ENCODE peak calls at places on chromosomes 11 and 22, in four cellular contexts. One of them, this sample, is unnamed.

GRCh38 chr22:43289551-43289963 is 53.6 kb downstream of the SCUBE1 start:
- DNase-seq in HEK293T: no peak
- DNase-seq in GM19239: no peak
- DNase-seq in MCF 10A: no peak
- DNase-seq in this sample: no peak

GRCh38 chr11:14643697-14644395 is at the start of gene PDE3B:
- DNase-seq in HEK293T: peak; percentile 88
- DNase-seq in GM19239: peak; percentile 58
- DNase-seq in MCF 10A: peak; percentile 27
- DNase-seq in this sample: peak; percentile 71

GRCh38 chr11:66974724-66975402 is at the start of gene C11orf86:
- DNase-seq in HEK293T: no peak
- DNase-seq in GM19239: no peak
- DNase-seq in MCF 10A: no peak
- DNase-seq in this sample: no peak

GRCh38 chr22:23716811-23717801 is 26.3 kb downstream of the RGL4 start:
- DNase-seq in HEK293T: peak; percentile 97
- DNase-seq in GM19239: peak; percentile 84
- DNase-seq in MCF 10A: peak; percentile 82
- DNase-seq in this sample: peak; percentile 79

GRCh38 chr11:6755303-6755952 is 16.3 kb downstream of the OR2AG2 start:
- DNase-seq in HEK293T: peak; percentile 67
- DNase-seq in GM19239: peak; percentile 26
- DNase-seq in MCF 10A: peak; percentile 58
- DNase-seq in this sample: no peak

GRCh38 chr22:38609371-38609770 is 39.4 kb upstream of the DMC1 start:
- DNase-seq in HEK293T: no peak
- DNase-seq in GM19239: no peak
- DNase-seq in MCF 10A: no peak
- DNase-seq in this sample: no peak

GRCh38 chr22:32528316-32528715 is 53.7 kb downstream of the FBXO7 start:
- DNase-seq in HEK293T: no peak
- DNase-seq in GM19239: no peak
- DNase-seq in MCF 10A: no peak
- DNase-seq in this sample: no peak

GRCh38 chr11:12214751-12215150 is 104.4 kb downstream of the MICAL2 start:
- DNase-seq in HEK293T: no peak
- DNase-seq in GM19239: no peak
- DNase-seq in MCF 10A: no peak
- DNase-seq in this sample: no peak

GRCh38 chr11:3807856-3808845 is at the start of gene PGAP2:
- DNase-seq in HEK293T: peak; percentile 80
- DNase-seq in GM19239: peak; percentile 57
- DNase-seq in MCF 10A: peak; percentile 77
- DNase-seq in this sample: peak; percentile 68

GRCh38 chr22:49344196-49344595 is 483.5 kb downstream of the BRD1 start:
- DNase-seq in HEK293T: no peak
- DNase-seq in GM19239: no peak
- DNase-seq in MCF 10A: no peak
- DNase-seq in this sample: no peak

GRCh38 chr11:45414082-45414481 is 127.9 kb upstream of the SYT13 start:
- DNase-seq in HEK293T: no peak
- DNase-seq in GM19239: no peak
- DNase-seq in MCF 10A: no peak
- DNase-seq in this sample: no peak

GRCh38 chr11:55726715-55727324 is 46.4 kb upstream of the OR5D13 start:
- DNase-seq in HEK293T: peak; percentile 5
- DNase-seq in GM19239: no peak
- DNase-seq in MCF 10A: no peak
- DNase-seq in this sample: no peak

GRCh38 chr22:39937881-39938280 is 22.3 kb upstream of the TMA7B start:
- DNase-seq in HEK293T: no peak
- DNase-seq in GM19239: no peak
- DNase-seq in MCF 10A: no peak
- DNase-seq in this sample: no peak

GRCh38 chr11:124863137-124863825 is 2.0 kb upstream of the ROBO3 start:
- DNase-seq in HEK293T: no peak
- DNase-seq in GM19239: no peak
- DNase-seq in MCF 10A: peak; percentile 23
- DNase-seq in this sample: peak; percentile 27